ENCODE peak calls at places on chromosomes 1 and 21, in five cellular contexts. E, N, V, F and R are unnamed samples.

GRCh38 chr1:31891280-31891679 is 46.9 kb downstream of the PTP4A2 start:
- DNase-seq in F (peak), E (no peak), V (no peak), N (no peak), R (no peak)

GRCh38 chr1:48552420-48552819 is 80.4 kb upstream of the SPATA6 start:
- DNase-seq in F (no peak), E (no peak), V (no peak), N (no peak), R (peak)

GRCh38 chr21:14923468-14923867 is 141.3 kb downstream of the NRIP1 start:
- DNase-seq in E (no peak), F (no peak), N (no peak), V (no peak), R (no peak)

GRCh38 chr1:180640531-180640949 is 8.7 kb downstream of the XPR1 start:
- DNase-seq in V (no peak), F (no peak), E (no peak), N (no peak), R (no peak)

GRCh38 chr21:25307489-25307888 is 299.8 kb downstream of the MRPL39 start:
- DNase-seq in E (no peak), N (no peak), F (no peak), V (no peak), R (no peak)

GRCh38 chr1:101285922-101286568 is 49.2 kb downstream of the S1PR1 start:
- DNase-seq in E (no peak), F (no peak), N (no peak), V (peak), R (no peak)

GRCh38 chr1:112544753-112545152 is 36.0 kb downstream of the WNT2B start:
- DNase-seq in E (no peak), N (no peak), F (no peak), V (peak), R (no peak)

GRCh38 chr1:11412166-11412565 is 66.8 kb upstream of the DISP3 start:
- DNase-seq in V (no peak), N (no peak), E (no peak), F (no peak), R (no peak)

GRCh38 chr1:2821373-2821955 is 20.0 kb upstream of the TTC34 start:
- DNase-seq in F (no peak), N (no peak), V (no peak), E (no peak), R (no peak)

GRCh38 chr1:94974824-94975223 is 47.9 kb upstream of the CNN3 start:
- DNase-seq in F (no peak), N (no peak), E (no peak), V (no peak), R (no peak)

GRCh38 chr1:84117868-84118267 is 26.2 kb upstream of the PRKACB start:
- DNase-seq in E (no peak), V (no peak), N (no peak), F (no peak), R (no peak)

GRCh38 chr1:2459757-2460156 is 16.3 kb upstream of the PLCH2 start:
- DNase-seq in E (no peak), F (no peak), N (no peak), V (peak), R (no peak)

GRCh38 chr1:8661185-8662110 is 156.0 kb downstream of the RERE start:
- DNase-seq in E (no peak), N (no peak), F (peak), V (peak), R (no peak)

GRCh38 chr1:119510046-119510445 is 3.0 kb downstream of the HSD3B1 start:
- DNase-seq in E (no peak), N (no peak), V (no peak), F (no peak), R (no peak)

GRCh38 chr1:23593042-23593521 is 33.8 kb upstream of the ID3 start:
- DNase-seq in E (no peak), V (no peak), N (no peak), F (no peak), R (no peak)

GRCh38 chr1:155166006-155166372 is 7.1 kb downstream of the KRTCAP2 start:
- DNase-seq in V (no peak), E (no peak), N (no peak), F (no peak), R (no peak)

GRCh38 chr1:224589006-224589405 is 27.1 kb upstream of the CNIH3 start:
- DNase-seq in N (no peak), V (no peak), E (no peak), F (no peak), R (no peak)

GRCh38 chr1:245894843-245895242 is 612.2 kb downstream of the SMYD3 start:
- DNase-seq in F (peak), N (no peak), V (no peak), E (no peak), R (no peak)

GRCh38 chr1:29971703-29972102 is 735.4 kb downstream of the PTPRU start:
- DNase-seq in E (no peak), F (no peak), N (no peak), V (no peak), R (no peak)

GRCh38 chr1:193111641-193112090 is 6.5 kb upstream of the GLRX2 start:
- DNase-seq in V (no peak), E (no peak), F (no peak), N (no peak), R (peak)

GRCh38 chr1:200075938-200076546 is 48.5 kb downstream of the NR5A2 start:
- DNase-seq in F (no peak), E (peak), V (peak), N (no peak), R (peak)

GRCh38 chr1:85894651-85895050 is 186.4 kb upstream of the ZNHIT6 start:
- DNase-seq in V (peak), E (peak), N (no peak), F (peak), R (peak)

GRCh38 chr1:151326619-151327222 is 495 bp downstream of the PI4KB start:
- DNase-seq in E (peak), N (no peak), F (no peak), V (peak), R (peak)

GRCh38 chr1:160414836-160415235 is 14.5 kb downstream of the VANGL2 start:
- DNase-seq in F (no peak), N (no peak), V (no peak), E (no peak), R (no peak)

DNA sequence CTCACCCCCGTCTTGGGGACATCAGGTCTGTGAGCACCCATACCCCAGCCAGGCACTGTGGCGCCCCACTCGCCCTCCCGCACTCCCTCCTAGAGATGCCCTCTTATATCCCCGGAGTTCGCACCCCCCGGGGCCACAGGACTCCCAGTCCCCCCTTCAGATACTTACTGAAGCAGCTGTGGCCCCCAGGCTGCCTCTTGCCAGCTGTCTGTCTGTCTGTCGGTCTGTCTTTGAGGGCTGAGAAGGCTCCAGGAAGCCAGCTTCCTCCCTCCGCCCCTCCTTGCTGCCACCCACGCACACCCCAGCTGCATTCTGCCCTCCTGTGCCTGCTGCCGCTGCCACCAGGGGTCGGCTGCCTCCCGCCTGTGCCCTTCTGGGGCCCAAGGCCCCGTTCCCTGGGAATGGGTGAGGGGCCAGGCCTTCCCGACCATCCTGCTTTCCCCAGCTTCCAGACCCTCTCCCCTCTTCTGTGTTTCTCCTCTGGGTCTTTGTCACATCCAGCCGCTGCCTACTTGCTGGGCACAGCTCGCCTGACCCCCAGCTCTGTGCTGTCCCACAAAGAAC is at the start of gene PTPN7:
- DNase-seq in E (no peak), V (no peak), F (peak), N (peak), R (peak)
- TF ChIP-seq POLR2A in E (no peak), V (no peak), F (peak), N (no peak), R (peak)

GRCh38 chr1:26090893-26091292 is 20.7 kb upstream of the PDIK1L start:
- DNase-seq in F (no peak), V (no peak), N (no peak), E (no peak), R (no peak)

GRCh38 chr1:26096471-26096870 is 15.2 kb upstream of the PDIK1L start:
- DNase-seq in E (no peak), V (no peak), F (no peak), N (no peak), R (no peak)

GRCh38 chr1:26094677-26095383 is 16.8 kb upstream of the PDIK1L start:
- DNase-seq in F (no peak), N (peak), V (no peak), E (no peak), R (no peak)

GRCh38 chr1:26092422-26092821 is 19.2 kb upstream of the PDIK1L start:
- DNase-seq in V (no peak), E (no peak), N (no peak), F (no peak), R (no peak)

GRCh38 chr1:26094076-26094669 is 17.5 kb upstream of the PDIK1L start:
- DNase-seq in V (no peak), E (no peak), N (peak), F (no peak), R (no peak)
- TF ChIP-seq MYC in V (no peak), E (no peak), N (no peak), F (no peak), R (no peak)

DNA sequence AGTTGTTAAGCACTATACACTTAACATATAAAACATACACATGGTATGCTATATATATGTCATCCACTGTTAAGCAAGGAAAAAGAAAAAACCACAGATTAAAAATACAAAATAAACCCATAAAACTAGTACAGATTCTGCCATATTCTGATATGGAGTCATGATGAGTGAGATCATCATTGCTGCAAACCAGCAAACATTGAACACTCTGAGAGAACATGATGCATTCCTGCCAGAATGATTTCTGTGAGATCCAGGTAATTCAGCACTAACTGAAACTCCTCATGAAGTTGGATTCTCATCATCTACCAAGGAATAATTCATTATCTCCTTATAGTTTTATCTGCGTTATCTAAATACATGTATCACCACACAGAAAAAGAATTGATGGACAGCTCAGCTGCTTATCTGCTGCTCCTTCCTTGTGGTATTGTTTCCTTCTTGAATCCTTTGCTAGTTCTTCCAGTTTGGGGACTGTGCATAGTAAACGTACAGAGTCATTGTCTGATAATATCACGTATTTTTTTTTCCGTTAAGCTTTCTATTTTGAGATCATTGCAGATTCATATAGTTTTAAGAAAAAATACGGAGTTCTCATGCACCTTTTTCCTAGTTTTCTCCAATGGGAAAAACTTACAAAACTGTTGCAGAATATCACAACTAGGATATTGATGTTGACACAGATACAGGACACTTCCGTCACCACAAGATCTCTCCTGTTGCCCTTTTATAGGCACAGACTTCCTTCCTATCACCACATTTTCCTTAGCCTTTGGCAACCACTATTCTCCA is 9.3 kb downstream of the RAB4A start:
- DNase-seq in E (no peak), N (no peak), V (peak), F (no peak), R (no peak)
- TF ChIP-seq POLR2A in E (no peak), N (no peak), V (no peak), F (no peak), R (no peak)

GRCh38 chr1:21256776-21257175 is 33.5 kb downstream of the ECE1 start:
- DNase-seq in F (no peak), E (no peak), N (no peak), V (no peak), R (no peak)

GRCh38 chr1:21255943-21256320 is 34.3 kb downstream of the ECE1 start:
- DNase-seq in F (no peak), E (no peak), V (no peak), N (no peak), R (no peak)

GRCh38 chr1:21259316-21260076 is 30.8 kb downstream of the ECE1 start:
- DNase-seq in F (no peak), E (no peak), N (no peak), V (no peak), R (no peak)

GRCh38 chr1:21258331-21259134 is 31.7 kb downstream of the ECE1 start:
- DNase-seq in F (no peak), E (no peak), V (no peak), N (no peak), R (no peak)

GRCh38 chr1:21257431-21258135 is 32.7 kb downstream of the ECE1 start:
- DNase-seq in V (no peak), N (no peak), F (no peak), E (no peak), R (no peak)
- TF ChIP-seq MYC in V (no peak), N (no peak), F (no peak), E (no peak), R (no peak)

DNA sequence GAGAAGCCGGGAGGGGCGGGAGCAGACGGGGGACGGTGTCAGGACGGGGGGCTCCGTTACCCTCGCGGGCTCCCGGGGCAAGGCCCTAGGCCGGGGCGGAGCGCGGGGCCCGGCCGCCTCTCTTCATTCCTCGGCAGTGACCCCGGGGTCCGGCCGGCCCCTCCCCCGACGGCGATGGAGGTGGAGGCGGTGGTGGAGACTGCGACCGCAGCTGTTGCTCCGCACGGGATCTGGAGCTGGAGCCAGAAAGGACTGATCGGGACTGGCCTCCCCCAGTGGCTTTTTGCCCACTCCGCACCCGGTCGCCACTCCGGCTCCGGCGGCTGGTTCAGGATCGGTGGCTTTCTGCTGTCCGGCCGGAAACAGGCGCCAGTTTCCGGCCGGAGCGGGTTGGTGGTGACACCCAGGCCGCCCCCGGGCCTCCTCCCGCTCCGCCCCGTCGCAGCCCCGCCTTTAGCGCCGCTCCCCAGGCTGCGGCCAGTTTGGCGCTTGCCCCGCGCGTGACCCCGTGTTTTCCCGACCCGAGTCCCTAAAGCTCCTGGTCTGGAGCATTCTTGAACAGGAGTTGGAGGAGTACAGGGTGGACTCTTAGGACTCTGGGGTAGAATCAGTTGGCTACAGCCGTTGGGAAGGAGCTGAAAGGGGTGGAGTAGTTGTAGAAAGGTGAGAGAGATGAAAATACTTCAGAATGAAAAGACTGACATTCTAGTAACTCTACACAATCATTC is at the start of gene OTUD7B:
- DNase-seq in V (peak), E (peak), N (peak), F (no peak), R (peak)
- TF ChIP-seq POLR2A in V (peak), E (peak), N (peak), F (peak), R (peak)

GRCh38 chr1:115312752-115313151 is 25.3 kb downstream of the NGF start:
- DNase-seq in E (no peak), N (no peak), F (no peak), V (no peak), R (no peak)

GRCh38 chr1:115314111-115314510 is 23.9 kb downstream of the NGF start:
- DNase-seq in V (no peak), F (no peak), N (no peak), E (no peak), R (no peak)

GRCh38 chr1:115317101-115318012 is 20.7 kb downstream of the NGF start:
- DNase-seq in E (no peak), V (no peak), F (no peak), N (no peak), R (no peak)

GRCh38 chr1:115313173-115313572 is 24.9 kb downstream of the NGF start:
- DNase-seq in E (no peak), V (no peak), F (no peak), N (no peak), R (no peak)

DNA sequence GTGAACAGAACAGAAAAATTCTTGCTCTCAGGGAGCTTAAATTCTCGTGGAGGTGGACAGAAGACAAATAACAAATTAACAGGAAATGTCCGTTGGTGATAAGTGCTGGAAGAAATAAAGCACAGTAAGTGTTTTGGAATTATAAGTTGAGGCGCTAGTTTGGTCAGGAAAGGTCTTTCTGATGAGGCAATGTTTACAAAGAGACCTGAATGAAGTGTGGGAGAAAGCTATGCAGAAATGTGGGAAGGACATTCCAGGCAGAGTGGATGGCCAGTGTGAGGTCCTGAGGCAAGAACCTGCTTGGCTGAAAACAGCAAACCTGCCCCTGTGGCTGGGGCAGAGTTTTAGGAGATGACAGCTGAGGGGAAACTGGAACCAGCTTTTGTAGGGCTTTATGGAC is 23.3 kb downstream of the NGF start:
- DNase-seq in E (no peak), N (no peak), F (no peak), V (no peak), R (no peak)
- TF ChIP-seq MYC in E (no peak), N (no peak), F (no peak), V (no peak), R (no peak)

GRCh38 chr1:15902882-15903281 is 55.4 kb downstream of the SPEN start:
- DNase-seq in N (no peak), E (peak), F (no peak), V (no peak), R (no peak)
- TF ChIP-seq POLR2A in N (no peak), E (no peak), F (no peak), V (no peak), R (no peak)

GRCh38 chr1:53619088-53619810 is 119.7 kb downstream of the GLIS1 start:
- DNase-seq in F (no peak), V (no peak), E (no peak), N (no peak), R (no peak)

GRCh38 chr1:53616511-53616910 is 122.5 kb downstream of the GLIS1 start:
- DNase-seq in E (no peak), N (no peak), V (no peak), F (no peak), R (no peak)

GRCh38 chr1:53616927-53617326 is 122.0 kb downstream of the GLIS1 start:
- DNase-seq in V (no peak), N (no peak), E (no peak), F (no peak), R (no peak)

GRCh38 chr1:53618218-53619087 is 120.5 kb downstream of the GLIS1 start:
- DNase-seq in E (no peak), N (no peak), V (no peak), F (no peak), R (no peak)

DNA sequence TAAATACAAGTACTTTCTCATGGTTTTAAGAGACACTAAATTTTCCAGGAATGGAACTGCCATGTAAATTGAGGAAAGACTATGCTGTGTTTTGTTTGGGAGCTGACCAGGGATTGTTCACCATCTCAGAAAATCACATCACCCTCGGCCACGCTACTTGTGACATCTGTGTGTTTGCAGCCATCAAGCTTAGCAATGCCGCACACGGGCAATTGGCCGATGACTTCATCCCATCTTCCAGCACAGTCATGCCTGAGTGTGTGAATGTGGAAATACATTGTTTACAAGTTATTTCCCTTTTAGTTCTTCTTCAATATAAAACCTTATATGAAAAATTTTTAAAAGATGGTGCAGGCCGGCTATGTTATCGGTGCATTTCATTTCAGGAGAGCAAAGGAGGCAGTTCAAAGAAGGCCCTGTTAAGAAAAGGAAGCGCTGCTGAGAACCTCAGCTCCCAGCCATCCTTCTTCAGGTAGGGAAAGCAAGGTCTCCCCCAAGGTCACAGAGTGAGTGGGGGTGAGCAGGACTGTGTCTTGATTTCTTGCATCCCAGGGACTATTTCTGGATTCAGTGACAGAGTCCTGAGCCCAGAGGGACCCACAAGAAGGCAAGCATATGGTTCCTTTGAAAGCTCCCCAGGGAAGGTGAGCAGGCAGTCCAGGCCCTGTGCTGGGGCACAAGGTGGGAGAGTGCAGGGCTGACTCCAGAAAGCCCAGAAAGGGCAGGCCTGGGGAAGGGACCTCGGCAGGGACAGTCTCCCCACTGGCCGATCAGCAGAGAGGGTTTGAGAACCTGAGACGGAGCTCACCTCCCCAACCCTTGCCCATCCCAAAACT is 121.4 kb downstream of the GLIS1 start:
- DNase-seq in F (no peak), V (no peak), E (no peak), N (no peak), R (no peak)
- TF ChIP-seq MYC in F (no peak), V (no peak), E (no peak), N (no peak), R (no peak)